ENCODE peak calls at places on chromosomes 7 and 10, in seven cellular contexts. M, V, S, K, E, A and N are unnamed samples.

GRCh38 chr10:61452229-61452651 is 941 bp downstream of the TMEM26 start:
- DNase-seq in M (no peak), V (no peak), S (no peak), K (peak), E (no peak), A (no peak), N (no peak)

GRCh38 chr10:106557951-106558733 is 606.4 kb downstream of the SORCS1 start:
- DNase-seq in M (no peak), V (no peak), S (no peak), K (no peak), E (no peak), A (peak), N (no peak)

GRCh38 chr7:150811-151221 is 41.6 kb upstream of the FAM20C start:
- DNase-seq in M (peak), V (no peak), S (no peak), K (no peak), E (no peak), A (no peak), N (no peak)

GRCh38 chr7:43205171-43205795 is 92.8 kb downstream of the HECW1 start:
- DNase-seq in M (no peak), V (no peak), S (no peak), K (no peak), E (no peak), A (no peak), N (no peak)

GRCh38 chr10:80730522-80730921 is 192.8 kb downstream of the SH2D4B start:
- DNase-seq in M (no peak), V (no peak), S (no peak), K (no peak), E (no peak), A (no peak), N (no peak)

GRCh38 chr10:47077941-47078340 is 166.7 kb downstream of the PTPN20 start:
- DNase-seq in M (no peak), V (no peak), S (no peak), K (no peak), E (no peak), A (no peak), N (no peak)

GRCh38 chr7:50684011-50684701 is 98.5 kb downstream of the GRB10 start:
- DNase-seq in M (no peak), V (no peak), S (no peak), K (no peak), E (no peak), A (no peak), N (no peak)

GRCh38 chr10:119315128-119316001 is 108.0 kb downstream of the GRK5 start:
- DNase-seq in M (no peak), V (peak), S (peak), K (no peak), E (peak), A (peak), N (peak)

GRCh38 chr10:22649390-22649841 is 65.0 kb downstream of the PIP4K2A start:
- DNase-seq in M (no peak), V (no peak), S (no peak), K (no peak), E (no peak), A (no peak), N (no peak)

GRCh38 chr7:110856704-110857103 is 234.2 kb upstream of the LRRN3 start:
- DNase-seq in M (no peak), V (no peak), S (no peak), K (no peak), E (no peak), A (no peak), N (no peak)

GRCh38 chr7:133290676-133291332 is 37.9 kb downstream of the EXOC4 start:
- DNase-seq in M (no peak), V (no peak), S (no peak), K (no peak), E (no peak), A (no peak), N (no peak)

GRCh38 chr10:18164093-18164492 is 23.9 kb downstream of the CACNB2 start:
- DNase-seq in M (no peak), V (no peak), S (no peak), K (no peak), E (no peak), A (no peak), N (no peak)

GRCh38 chr10:110548002-110548401 is 19.5 kb upstream of the SMC3 start:
- DNase-seq in M (no peak), V (no peak), S (no peak), K (no peak), E (no peak), A (no peak), N (no peak)

GRCh38 chr10:8752146-8752843 is 697.8 kb downstream of the GATA3 start:
- DNase-seq in M (no peak), V (no peak), S (no peak), K (no peak), E (no peak), A (no peak), N (no peak)

GRCh38 chr10:71801357-71801756 is 28.0 kb upstream of the VSIR start:
- DNase-seq in M (no peak), V (no peak), S (no peak), K (no peak), E (no peak), A (no peak), N (no peak)

GRCh38 chr7:36084485-36085091 is 68.5 kb upstream of the EEPD1 start:
- DNase-seq in M (no peak), V (peak), S (peak), K (peak), E (peak), A (no peak), N (no peak)
- TF ChIP-seq CTCF in M (no peak), V (peak), S (peak), K (no peak), E (peak), A (peak), N (no peak)

GRCh38 chr7:86904949-86905834 is 154.3 kb downstream of the ELAPOR2 start:
- DNase-seq in M (no peak), V (no peak), S (no peak), K (peak), E (no peak), A (no peak), N (no peak)
- TF ChIP-seq CTCF in M (no peak), V (peak), S (peak), K (peak), E (peak), A (peak), N (no peak)

GRCh38 chr7:134351424-134351823 is 34.7 kb upstream of the SLC35B4 start:
- DNase-seq in M (no peak), V (no peak), S (no peak), K (no peak), E (no peak), A (no peak), N (no peak)
- TF ChIP-seq CTCF in M (no peak), V (no peak), S (no peak), K (no peak), E (no peak), A (no peak), N (no peak)

GRCh38 chr7:24713850-24714675 is 43.2 kb downstream of the GSDME start:
- DNase-seq in M (no peak), V (no peak), S (no peak), K (no peak), E (no peak), A (no peak), N (no peak)
- TF ChIP-seq CTCF in M (no peak), V (no peak), S (no peak), K (no peak), E (no peak), A (no peak), N (no peak)

GRCh38 chr10:67837519-67838314 is at the start of gene DNAJC12:
- DNase-seq in M (no peak), V (peak), S (no peak), K (no peak), E (no peak), A (no peak), N (no peak)
- TF ChIP-seq CTCF in M (no peak), V (no peak), S (no peak), K (no peak), E (no peak), A (no peak), N (no peak)

GRCh38 chr10:83995932-83996331 is 143.4 kb upstream of the GHITM start:
- DNase-seq in M (no peak), V (no peak), S (no peak), K (no peak), E (no peak), A (no peak), N (no peak)

GRCh38 chr10:83988435-83988834 is 150.9 kb upstream of the GHITM start:
- DNase-seq in M (no peak), V (no peak), S (no peak), K (no peak), E (no peak), A (no peak), N (no peak)

GRCh38 chr10:83990126-83990525 is 149.2 kb upstream of the GHITM start:
- DNase-seq in M (no peak), V (no peak), S (no peak), K (no peak), E (no peak), A (no peak), N (no peak)

GRCh38 chr10:83994351-83994750 is 145.0 kb upstream of the GHITM start:
- DNase-seq in M (no peak), V (no peak), S (no peak), K (no peak), E (no peak), A (no peak), N (no peak)

GRCh38 chr10:83991986-83992753 is 147.1 kb upstream of the GHITM start:
- DNase-seq in M (no peak), V (peak), S (no peak), K (peak), E (no peak), A (no peak), N (no peak)
- TF ChIP-seq CTCF in M (no peak), V (peak), S (peak), K (peak), E (no peak), A (no peak), N (no peak)

GRCh38 chr10:14617850-14618249 is 156.8 kb downstream of the FAM107B start:
- DNase-seq in M (no peak), V (no peak), S (no peak), K (no peak), E (no peak), A (no peak), N (no peak)
- TF ChIP-seq CTCF in M (no peak), V (peak), S (peak), K (no peak), E (no peak), A (no peak), N (no peak)

DNA sequence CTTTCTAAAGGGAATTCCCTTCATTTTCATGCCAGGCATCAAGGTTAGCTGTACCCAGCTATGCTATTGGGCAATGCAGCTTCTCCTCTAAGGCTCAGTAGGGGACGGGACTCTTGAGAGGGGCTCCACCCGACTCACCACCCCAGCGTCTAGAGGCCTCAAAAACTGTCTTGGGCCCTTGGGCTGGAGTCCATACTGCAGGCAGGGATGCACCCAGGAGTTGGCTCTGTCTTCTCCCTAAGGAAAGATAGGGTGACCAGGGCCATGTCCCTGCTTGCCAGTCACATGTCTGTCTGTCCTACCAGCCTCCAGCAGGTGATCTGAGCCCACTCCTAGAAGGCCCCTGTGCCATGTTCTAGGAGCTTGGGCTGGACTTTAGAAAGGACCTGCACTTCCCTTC is 1.2 kb downstream of the OPN4 start:
- DNase-seq in M (peak), V (no peak), S (no peak), K (no peak), E (no peak), A (no peak), N (no peak)
- TF ChIP-seq CTCF in M (no peak), V (no peak), S (no peak), K (no peak), E (no peak), A (no peak), N (no peak)